ENCODE peak calls at places on chromosomes 16 and 17, in nine cellular contexts. E is ovary; M is stimulated activated CD4-positive, alpha-beta T cell treated with anti-CD3 and anti-CD28 coated beads, Interleukin-15, amount 100 ng/mL, for 24 hours; S is breast epithelium; T is left colon; F is HCEC 1CT; U is NCI-H1417; K is effector CD4-positive, alpha-beta T cell; N is mesendoderm. Z is an unnamed sample.

GRCh38 chr16:86041807-86042206 is 142.8 kb downstream of the IRF8 start:
- DNase-seq in M (no peak), T (no peak), F (no peak), S (no peak), U (no peak), N (no peak), E (no peak), K (no peak), Z (no peak)

GRCh38 chr16:64977211-64977920 is 144.5 kb downstream of the CDH11 start:
- DNase-seq in U (no peak), E (no peak), K (no peak), F (no peak), T (no peak), S (no peak), N (no peak), M (no peak), Z (no peak)

GRCh38 chr16:62077998-62078397 is 41.8 kb upstream of the CDH8 start:
- DNase-seq in E (no peak), F (no peak), U (no peak), M (no peak), N (peak), S (no peak), T (no peak), K (no peak), Z (peak)

GRCh38 chr17:1947743-1948516 is 77.2 kb downstream of the RTN4RL1 start:
- DNase-seq in F (no peak), E (no peak), N (no peak), K (no peak), S (no peak), M (no peak), U (no peak), T (no peak), Z (no peak)

GRCh38 chr16:84380405-84380804 is 12.1 kb downstream of the ATP2C2 start:
- DNase-seq in U (no peak), N (no peak), K (no peak), F (no peak), M (no peak), T (no peak), E (no peak), S (peak), Z (peak)

GRCh38 chr17:80790021-80790765 is 201.4 kb upstream of the CHMP6 start:
- DNase-seq in N (no peak), M (no peak), S (peak), K (no peak), F (no peak), E (no peak), T (no peak), U (no peak), Z (no peak)

GRCh38 chr16:52466998-52467397 is 79.9 kb downstream of the TOX3 start:
- DNase-seq in S (no peak), U (no peak), E (no peak), M (no peak), K (no peak), T (no peak), N (no peak), F (no peak), Z (no peak)

GRCh38 chr17:62869885-62870580 is 61.9 kb upstream of the MARCHF10 start:
- DNase-seq in S (no peak), M (no peak), T (no peak), U (peak), N (peak), F (peak), K (no peak), E (no peak), Z (peak)

GRCh38 chr17:31696184-31696602 is 162.9 kb downstream of the COPRS start:
- DNase-seq in S (peak), T (peak), F (peak), M (no peak), N (peak), E (peak), U (no peak), K (no peak), Z (no peak)

GRCh38 chr17:29977836-29978235 is 36.4 kb downstream of the EFCAB5 start:
- DNase-seq in S (no peak), T (no peak), F (peak), U (no peak), E (no peak), K (no peak), M (no peak), N (no peak), Z (no peak)

GRCh38 chr17:39591958-39592954 is 15.5 kb downstream of the NEUROD2 start:
- DNase-seq in S (no peak), E (no peak), U (no peak), K (peak), T (no peak), M (peak), N (peak), F (peak), Z (peak)

GRCh38 chr16:55944377-55944802 is 69.2 kb upstream of the CES5A start:
- DNase-seq in F (peak), U (peak), T (peak), M (peak), S (peak), N (peak), E (peak), K (peak), Z (peak)

GRCh38 chr16:74742051-74742481 is 32.6 kb downstream of the FA2H start:
- DNase-seq in T (no peak), S (no peak), K (no peak), N (no peak), E (no peak), M (no peak), F (no peak), U (no peak), Z (no peak)

GRCh38 chr16:86810062-86810461 is 231.7 kb downstream of the FOXL1 start:
- DNase-seq in T (no peak), K (no peak), S (no peak), N (no peak), F (no peak), U (no peak), E (no peak), M (no peak), Z (no peak)

GRCh38 chr16:9159839-9160550 is 68.6 kb downstream of the HAPSTR1 start:
- DNase-seq in M (peak), F (peak), K (no peak), N (peak), U (peak), S (peak), T (no peak), E (peak), Z (peak)

GRCh38 chr16:9323170-9323569 is 231.7 kb downstream of the HAPSTR1 start:
- DNase-seq in U (no peak), K (no peak), T (no peak), N (no peak), F (no peak), M (no peak), E (no peak), S (no peak), Z (no peak)

GRCh38 chr17:74601944-74602572 is 10.0 kb upstream of the CD300LD start:
- DNase-seq in N (peak), T (no peak), M (peak), F (peak), S (peak), U (peak), E (no peak), K (no peak), Z (peak)

GRCh38 chr16:55661842-55662479 is 6.2 kb downstream of the SLC6A2 start:
- DNase-seq in E (no peak), S (no peak), U (no peak), N (peak), K (no peak), F (no peak), T (no peak), M (no peak), Z (no peak)

GRCh38 chr17:55344514-55344997 is 77.1 kb downstream of the MMD start:
- DNase-seq in U (no peak), E (no peak), M (peak), T (no peak), N (no peak), F (no peak), K (no peak), S (no peak), Z (no peak)

GRCh38 chr16:1195393-1195666 is 29.7 kb downstream of the TPSG1 start:
- DNase-seq in K (no peak), S (no peak), F (no peak), T (no peak), E (no peak), U (no peak), M (no peak), N (no peak), Z (no peak)

GRCh38 chr17:19513897-19514488 is 19.7 kb upstream of the SLC47A1 start:
- DNase-seq in N (peak), K (peak), U (peak), E (peak), M (peak), T (no peak), F (peak), S (peak), Z (peak)

GRCh38 chr16:20956319-20956718 is 55.7 kb downstream of the LYRM1 start:
- DNase-seq in K (no peak), T (no peak), N (no peak), U (no peak), M (no peak), F (peak), E (no peak), S (no peak), Z (no peak)

GRCh38 chr16:65414284-65414984 is 292.6 kb upstream of the CDH11 start:
- DNase-seq in U (no peak), N (peak), T (no peak), K (no peak), M (no peak), S (no peak), E (no peak), F (peak), Z (no peak)

GRCh38 chr17:2904135-2904534 is 107.9 kb downstream of the RAP1GAP2 start:
- DNase-seq in M (no peak), F (no peak), S (no peak), N (peak), K (no peak), E (no peak), U (no peak), T (peak), Z (peak)

Z was measured in RPMI8226.